ENCODE peak calls at places on chromosomes 11 and 22, in nine cellular contexts. H is neural progenitor cell; Y is brain microvascular endothelial cell; D is kidney; P is pancreas; W is AG04450; R is WERI-Rb-1; O is naive thymus-derived CD4-positive, alpha-beta T cell; A is left ventricle myocardium inferior. Q is an unnamed sample.

GRCh38 chr11:26703792-26704191 is 18.1 kb downstream of the SLC5A12 start:
- DNase-seq in O (no peak), R (no peak), A (no peak), Y (no peak), W (no peak), D (no peak), P (no peak), H (peak), Q (no peak)

GRCh38 chr11:68017858-68018729 is 8.0 kb downstream of the ALDH3B1 start:
- DNase-seq in R (no peak), P (no peak), Y (no peak), W (no peak), A (no peak), H (no peak), O (no peak), D (no peak), Q (no peak)

GRCh38 chr22:32736746-32737145 is 64.8 kb upstream of the TIMP3 start:
- DNase-seq in Y (no peak), P (no peak), H (no peak), D (no peak), O (no peak), R (no peak), W (no peak), A (no peak), Q (no peak)

GRCh38 chr22:37704645-37705044 is 7.8 kb downstream of the TRIOBP start:
- DNase-seq in O (no peak), P (no peak), R (no peak), D (no peak), A (no peak), Y (no peak), W (no peak), H (no peak), Q (no peak)

GRCh38 chr22:41833369-41834004 is 582 bp downstream of the SREBF2 start:
- DNase-seq in H (peak), O (peak), Y (no peak), D (peak), P (peak), R (peak), W (no peak), A (peak), Q (peak)

GRCh38 chr11:122367809-122368231 is 251.8 kb upstream of the BLID start:
- DNase-seq in P (peak), D (no peak), H (peak), Y (peak), R (no peak), W (peak), O (no peak), A (no peak), Q (no peak)

GRCh38 chr11:62548545-62549335 is 2.1 kb upstream of the AHNAK start:
- DNase-seq in H (no peak), D (no peak), Y (no peak), O (no peak), R (no peak), A (peak), W (no peak), P (peak), Q (no peak)

GRCh38 chr11:44467413-44467812 is 98.0 kb upstream of the CD82 start:
- DNase-seq in R (no peak), A (no peak), P (no peak), W (no peak), D (no peak), H (peak), O (no peak), Y (no peak), Q (no peak)

GRCh38 chr11:128463386-128463829 is 124.0 kb downstream of the ETS1 start:
- DNase-seq in R (peak), A (no peak), D (no peak), W (no peak), Y (peak), O (no peak), H (no peak), P (no peak), Q (no peak)

GRCh38 chr11:22703040-22703439 is 36.6 kb downstream of the GAS2 start:
- DNase-seq in O (no peak), R (no peak), H (peak), A (no peak), P (peak), D (no peak), Y (peak), W (peak), Q (no peak)

GRCh38 chr22:17703811-17704210 is 65.3 kb downstream of the BCL2L13 start:
- DNase-seq in W (no peak), D (no peak), A (no peak), Y (no peak), P (no peak), O (no peak), R (no peak), H (no peak), Q (no peak)

GRCh38 chr11:86249307-86250098 is 5.0 kb downstream of the EED start:
- DNase-seq in R (no peak), A (no peak), W (no peak), H (no peak), D (no peak), P (no peak), Y (no peak), O (no peak), Q (no peak)

GRCh38 chr11:75320643-75321042 is 30.8 kb downstream of the ARRB1 start:
- DNase-seq in R (no peak), Y (no peak), A (no peak), D (peak), W (no peak), H (no peak), O (no peak), P (no peak), Q (no peak)

GRCh38 chr11:68340003-68340767 is 27.8 kb downstream of the LRP5 start:
- DNase-seq in A (no peak), P (no peak), D (no peak), O (no peak), R (no peak), H (no peak), Y (no peak), W (no peak), Q (no peak)

GRCh38 chr11:37141707-37142106 is 543.7 kb upstream of the RAG2 start:
- DNase-seq in H (no peak), P (no peak), O (no peak), R (no peak), D (no peak), Y (no peak), A (no peak), W (no peak), Q (no peak)

GRCh38 chr11:9219572-9219971 is 45.6 kb downstream of the DENND5A start:
- DNase-seq in H (no peak), R (peak), D (no peak), Y (peak), O (no peak), W (peak), P (no peak), A (no peak), Q (no peak)

GRCh38 chr11:77211594-77212251 is 83.7 kb downstream of the MYO7A start:
- DNase-seq in W (no peak), A (no peak), P (no peak), O (no peak), Y (no peak), H (peak), D (peak), R (no peak), Q (no peak)

GRCh38 chr11:74157169-74157568 is 13.6 kb downstream of the C2CD3 start:
- DNase-seq in Y (no peak), R (no peak), D (no peak), A (no peak), W (no peak), H (no peak), O (no peak), P (no peak), Q (no peak)

GRCh38 chr11:23112987-23113886 is 253.0 kb upstream of the CCDC179 start:
- DNase-seq in W (no peak), Y (peak), P (peak), D (no peak), O (no peak), A (no peak), H (peak), R (peak), Q (no peak)

GRCh38 chr22:20807315-20807752 is 33.4 kb downstream of the SERPIND1 start:
- DNase-seq in D (no peak), H (no peak), Y (peak), O (no peak), W (peak), A (no peak), P (no peak), R (no peak), Q (no peak)

GRCh38 chr22:40684728-40685127 is 5.4 kb downstream of the MCHR1 start:
- DNase-seq in H (no peak), R (peak), P (no peak), W (no peak), D (no peak), O (no peak), Y (no peak), A (no peak), Q (no peak)

GRCh38 chr22:31627223-31627731 is 34.7 kb downstream of the PISD start:
- DNase-seq in R (no peak), P (no peak), Y (no peak), O (no peak), D (no peak), A (no peak), W (no peak), H (no peak), Q (no peak)

GRCh38 chr11:16598906-16599305 is 139.5 kb upstream of the C11orf58 start:
- DNase-seq in H (no peak), P (no peak), A (no peak), W (no peak), O (no peak), Y (no peak), R (no peak), D (no peak), Q (no peak)

GRCh38 chr11:74318241-74318932 is 6.9 kb upstream of the P4HA3 start:
- DNase-seq in O (no peak), D (no peak), A (no peak), H (no peak), P (no peak), Y (peak), W (no peak), R (no peak), Q (no peak)

GRCh38 chr11:67273260-67273990 is 7.2 kb downstream of the GRK2 start:
- DNase-seq in Y (no peak), H (no peak), P (peak), A (no peak), R (no peak), O (no peak), W (no peak), D (peak), Q (no peak)

GRCh38 chr11:107999759-108000455 is 8.8 kb upstream of the CUL5 start:
- DNase-seq in A (no peak), O (peak), D (no peak), R (peak), W (no peak), H (peak), Y (peak), P (no peak), Q (no peak)

GRCh38 chr11:13897606-13898276 is 64.8 kb upstream of the SPON1 start:
- DNase-seq in H (no peak), W (no peak), P (no peak), A (no peak), D (no peak), O (no peak), R (no peak), Y (no peak), Q (no peak)

GRCh38 chr22:37533995-37534394 is 14.8 kb upstream of the CARD10 start:
- DNase-seq in W (peak), D (no peak), Y (peak), O (no peak), H (no peak), P (no peak), A (no peak), R (no peak), Q (no peak)

GRCh38 chr22:45246060-45246985 is 5.6 kb upstream of the KIAA0930 start:
- DNase-seq in A (no peak), R (no peak), P (peak), H (no peak), D (peak), Y (peak), O (no peak), W (peak), Q (no peak)

GRCh38 chr11:96155627-96156378 is 187.2 kb downstream of the MAML2 start:
- DNase-seq in H (peak), Y (peak), W (peak), D (peak), A (peak), P (peak), O (no peak), R (peak), Q (peak)

GRCh38 chr11:126279191-126279590 is 3.7 kb upstream of the TIRAP start:
- DNase-seq in D (no peak), P (no peak), H (no peak), Y (no peak), R (no peak), O (no peak), A (no peak), W (no peak), Q (no peak)

GRCh38 chr11:117933475-117933874 is 4.3 kb upstream of the TMPRSS13 start:
- DNase-seq in O (no peak), P (no peak), D (no peak), W (no peak), H (no peak), A (no peak), Y (no peak), R (no peak), Q (no peak)

GRCh38 chr11:117940736-117941135 is 11.5 kb upstream of the TMPRSS13 start:
- DNase-seq in A (no peak), R (no peak), O (no peak), Y (no peak), P (no peak), H (no peak), D (no peak), W (no peak), Q (no peak)

GRCh38 chr11:117934526-117935307 is 5.5 kb upstream of the TMPRSS13 start:
- DNase-seq in O (no peak), H (no peak), A (no peak), D (no peak), R (no peak), Y (no peak), W (no peak), P (no peak), Q (no peak)

GRCh38 chr11:117933930-117934329 is 4.7 kb upstream of the TMPRSS13 start:
- DNase-seq in H (peak), W (no peak), O (no peak), R (peak), D (no peak), Y (no peak), A (no peak), P (no peak), Q (no peak)

GRCh38 chr11:117936973-117937372 is 7.8 kb upstream of the TMPRSS13 start:
- DNase-seq in Y (no peak), R (no peak), O (no peak), A (no peak), D (no peak), H (no peak), W (no peak), P (no peak), Q (no peak)
- H3K27ac ChIP-seq in Y (no peak), R (no peak), O (no peak), A (no peak), D (no peak), H (no peak), W (no peak), P (no peak), Q (no peak)

GRCh38 chr11:569273-569885 is 6.9 kb upstream of the PHRF1 start:
- DNase-seq in R (no peak), Y (no peak), O (no peak), W (no peak), P (no peak), A (peak), D (peak), H (peak), Q (no peak)
- H3K27ac ChIP-seq in R (peak), Y (no peak), O (peak), W (no peak), P (no peak), A (peak), D (no peak), H (no peak), Q (peak)

GRCh38 chr11:43367382-43368178 is 8.9 kb downstream of the TTC17 start:
- DNase-seq in D (no peak), Y (no peak), R (no peak), H (no peak), P (no peak), A (no peak), W (peak), O (no peak), Q (no peak)
- H3K27ac ChIP-seq in D (no peak), Y (no peak), R (no peak), H (no peak), P (no peak), A (no peak), W (peak), O (no peak), Q (no peak)

DNA sequence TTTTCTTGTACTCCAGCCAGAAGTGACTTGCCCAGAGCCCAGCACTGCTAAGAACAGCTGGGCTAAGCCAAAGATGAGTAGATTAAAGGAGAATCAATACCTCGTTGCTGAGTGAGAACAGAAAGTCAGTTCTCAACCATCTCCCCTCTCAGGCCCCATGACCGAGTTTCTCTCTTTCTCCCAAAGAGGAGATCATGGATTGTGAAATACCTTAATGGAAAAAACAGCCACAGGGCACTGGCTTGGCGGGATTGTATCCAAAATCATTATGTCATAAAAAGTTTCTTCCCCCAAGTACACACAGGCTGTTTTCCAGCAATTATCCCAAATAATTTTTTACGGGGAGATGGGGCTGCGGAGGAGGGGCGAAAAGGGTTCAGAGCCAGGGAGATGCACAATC is 111.8 kb upstream of the TMEM45B start:
- DNase-seq in D (no peak), P (no peak), H (no peak), Y (no peak), R (no peak), A (no peak), W (no peak), O (no peak), Q (no peak)
- H3K27ac ChIP-seq in D (no peak), P (no peak), H (no peak), Y (no peak), R (no peak), A (no peak), W (no peak), O (no peak), Q (no peak)

GRCh38 chr11:70628881-70629844 is 230.8 kb downstream of the CTTN start:
- DNase-seq in Y (no peak), A (peak), H (no peak), D (no peak), P (no peak), O (no peak), R (no peak), W (no peak), Q (no peak)

GRCh38 chr11:70630068-70630467 is 231.7 kb downstream of the CTTN start:
- DNase-seq in O (no peak), H (no peak), A (no peak), P (no peak), R (no peak), Y (no peak), W (no peak), D (no peak), Q (no peak)

GRCh38 chr11:70633610-70634009 is 235.3 kb downstream of the CTTN start:
- DNase-seq in H (no peak), D (no peak), P (no peak), Y (no peak), R (no peak), O (no peak), W (no peak), A (no peak), Q (no peak)

GRCh38 chr11:70630816-70631623 is 232.7 kb downstream of the CTTN start:
- DNase-seq in R (no peak), D (no peak), W (no peak), A (no peak), P (no peak), H (no peak), Y (no peak), O (no peak), Q (no peak)

DNA sequence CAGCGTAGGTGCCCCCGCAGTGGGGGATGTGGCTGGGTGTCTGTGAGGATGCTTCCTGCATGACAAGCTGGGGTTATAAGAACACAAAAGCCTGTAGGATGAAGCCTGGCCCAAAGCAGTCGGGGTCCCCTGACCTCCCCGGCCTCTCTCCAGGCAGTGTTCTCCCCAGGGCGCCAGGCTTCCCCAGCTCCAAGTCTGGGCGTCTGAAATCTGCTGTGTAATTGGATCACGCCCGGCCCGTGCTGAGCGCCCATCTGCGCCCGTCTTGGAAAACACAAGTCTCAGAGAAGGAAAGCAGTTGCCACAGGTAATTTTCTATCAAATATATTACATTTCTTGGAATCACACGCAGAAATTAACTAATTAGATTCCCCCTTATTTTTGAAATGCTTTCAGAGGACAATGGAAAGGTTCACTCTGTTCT is 233.3 kb downstream of the CTTN start:
- DNase-seq in W (no peak), Y (no peak), A (no peak), P (no peak), O (no peak), H (no peak), D (no peak), R (peak), Q (peak)
- H3K27ac ChIP-seq in W (no peak), Y (no peak), A (no peak), P (no peak), O (no peak), H (no peak), D (no peak), R (peak), Q (no peak)

DNA sequence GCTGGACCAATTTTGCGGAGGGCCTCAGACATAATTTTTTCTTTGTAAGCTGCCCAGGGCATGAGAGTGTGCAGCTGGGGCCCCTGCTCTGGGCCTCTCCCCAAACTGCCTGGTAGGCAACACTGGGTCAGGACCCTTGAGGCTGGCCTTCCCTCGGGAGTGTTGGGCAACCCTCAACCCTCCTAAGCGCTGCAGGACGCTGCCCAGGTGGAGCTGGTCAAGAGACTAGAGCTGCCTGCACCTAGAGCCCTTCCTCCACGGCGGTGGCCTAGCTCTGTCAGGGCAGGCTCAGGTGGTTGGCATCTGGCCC is 505 bp upstream of the TMEM132A start:
- DNase-seq in P (no peak), D (no peak), R (no peak), Y (no peak), W (no peak), A (no peak), O (no peak), H (no peak), Q (no peak)
- H3K27ac ChIP-seq in P (no peak), D (no peak), R (peak), Y (no peak), W (no peak), A (no peak), O (no peak), H (no peak), Q (no peak)

GRCh38 chr22:22074634-22075381 is 92.2 kb upstream of the TOP3B start:
- DNase-seq in D (no peak), H (no peak), Y (no peak), P (no peak), R (no peak), W (no peak), O (no peak), A (no peak), Q (no peak)

GRCh38 chr22:22078329-22078728 is 95.7 kb upstream of the TOP3B start:
- DNase-seq in A (no peak), D (no peak), W (no peak), H (no peak), O (no peak), R (no peak), Y (no peak), P (no peak), Q (no peak)

GRCh38 chr22:22075382-22076163 is 93.0 kb upstream of the TOP3B start:
- DNase-seq in R (no peak), A (no peak), D (no peak), P (no peak), H (no peak), Y (no peak), O (no peak), W (no peak), Q (no peak)

GRCh38 chr22:22076937-22077703 is 94.5 kb upstream of the TOP3B start:
- DNase-seq in O (no peak), P (no peak), R (no peak), H (no peak), D (no peak), A (no peak), Y (peak), W (no peak), Q (no peak)

DNA sequence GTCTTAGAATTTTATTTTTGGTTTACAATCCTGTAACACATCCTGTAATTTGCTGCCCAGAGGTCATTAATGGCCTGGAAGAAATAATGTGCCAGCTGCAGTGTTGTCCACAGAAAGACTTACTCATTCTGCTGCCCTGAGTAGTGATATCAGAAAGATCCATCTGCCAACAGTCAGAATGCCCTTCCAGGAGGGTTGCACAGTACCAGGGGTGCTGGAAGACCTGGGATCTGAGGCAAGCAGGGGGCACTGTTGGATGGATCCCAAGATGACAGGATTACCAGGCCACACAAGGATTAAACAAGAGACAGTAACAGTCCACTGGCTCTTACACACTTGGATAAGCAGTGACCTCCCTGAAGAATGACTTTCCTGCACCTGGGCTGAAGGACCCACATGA is 93.8 kb upstream of the TOP3B start:
- DNase-seq in W (no peak), Y (no peak), H (no peak), O (no peak), R (peak), A (no peak), P (no peak), D (no peak), Q (no peak)
- H3K27ac ChIP-seq in W (no peak), Y (no peak), H (no peak), O (no peak), R (no peak), A (no peak), P (no peak), D (no peak), Q (no peak)